ENCODE peak calls at places on chromosomes 4 and X, in seven cellular contexts. One of them, this sample, is unnamed.

GRCh38 chrX:56429581-56429980 is 133.8 kb upstream of the UBQLN2 start:
- DNase-seq in thoracic aorta: no peak
- DNase-seq in Caco-2: no peak
- DNase-seq in BJ: no peak
- DNase-seq in GM06990: no peak
- DNase-seq in body of pancreas: no peak
- DNase-seq in CD8-positive, alpha-beta T cell: no peak
- DNase-seq in this sample: no peak

GRCh38 chr4:88158038-88158359 is 440 bp downstream of the ABCG2 start:
- DNase-seq in thoracic aorta: no peak
- DNase-seq in Caco-2: no peak
- DNase-seq in BJ: no peak
- DNase-seq in GM06990: no peak
- DNase-seq in body of pancreas: no peak
- DNase-seq in CD8-positive, alpha-beta T cell: no peak
- DNase-seq in this sample: no peak

GRCh38 chr4:113375964-113376666 is 326.7 kb downstream of the ANK2 start:
- DNase-seq in thoracic aorta: no peak
- DNase-seq in Caco-2: no peak
- DNase-seq in BJ: no peak
- DNase-seq in GM06990: no peak
- DNase-seq in body of pancreas: no peak
- DNase-seq in CD8-positive, alpha-beta T cell: no peak
- DNase-seq in this sample: no peak

GRCh38 chrX:56726609-56727008 is 2.4 kb upstream of the NBDY start:
- DNase-seq in thoracic aorta: no peak
- DNase-seq in Caco-2: peak; percentile 29
- DNase-seq in BJ: no peak
- DNase-seq in GM06990: no peak
- DNase-seq in body of pancreas: peak; percentile 23
- DNase-seq in CD8-positive, alpha-beta T cell: no peak
- DNase-seq in this sample: peak; percentile 14

GRCh38 chrX:81261576-81261975 is 59.7 kb downstream of the SH3BGRL start:
- DNase-seq in thoracic aorta: no peak
- DNase-seq in Caco-2: no peak
- DNase-seq in BJ: no peak
- DNase-seq in GM06990: no peak
- DNase-seq in body of pancreas: no peak
- DNase-seq in CD8-positive, alpha-beta T cell: no peak
- DNase-seq in this sample: no peak

GRCh38 chrX:111262086-111262485 is 8.2 kb downstream of the CAPN6 start:
- DNase-seq in thoracic aorta: no peak
- DNase-seq in Caco-2: no peak
- DNase-seq in BJ: peak; percentile 0
- DNase-seq in GM06990: no peak
- DNase-seq in body of pancreas: no peak
- DNase-seq in CD8-positive, alpha-beta T cell: no peak
- DNase-seq in this sample: no peak

GRCh38 chr4:134215636-134216340 is 14.2 kb upstream of the PABPC4L start:
- DNase-seq in thoracic aorta: no peak
- DNase-seq in Caco-2: no peak
- DNase-seq in BJ: no peak
- DNase-seq in GM06990: no peak
- DNase-seq in body of pancreas: no peak
- DNase-seq in CD8-positive, alpha-beta T cell: no peak
- DNase-seq in this sample: no peak

GRCh38 chr4:141391771-141392170 is 171.1 kb downstream of the ZNF330 start:
- DNase-seq in thoracic aorta: no peak
- DNase-seq in Caco-2: no peak
- DNase-seq in BJ: no peak
- DNase-seq in GM06990: no peak
- DNase-seq in body of pancreas: no peak
- DNase-seq in CD8-positive, alpha-beta T cell: no peak
- DNase-seq in this sample: no peak

GRCh38 chr4:79700356-79700755 is 292.3 kb upstream of the GK2 start:
- DNase-seq in thoracic aorta: no peak
- DNase-seq in Caco-2: no peak
- DNase-seq in BJ: no peak
- DNase-seq in GM06990: no peak
- DNase-seq in body of pancreas: no peak
- DNase-seq in CD8-positive, alpha-beta T cell: no peak
- DNase-seq in this sample: no peak

GRCh38 chr4:76896731-76897521 is 1.0 kb downstream of the SOWAHB start:
- DNase-seq in thoracic aorta: no peak
- DNase-seq in Caco-2: peak; percentile 66
- DNase-seq in BJ: no peak
- DNase-seq in GM06990: peak; percentile 26
- DNase-seq in body of pancreas: peak; percentile 64
- DNase-seq in CD8-positive, alpha-beta T cell: no peak
- DNase-seq in this sample: peak; percentile 52

DNA sequence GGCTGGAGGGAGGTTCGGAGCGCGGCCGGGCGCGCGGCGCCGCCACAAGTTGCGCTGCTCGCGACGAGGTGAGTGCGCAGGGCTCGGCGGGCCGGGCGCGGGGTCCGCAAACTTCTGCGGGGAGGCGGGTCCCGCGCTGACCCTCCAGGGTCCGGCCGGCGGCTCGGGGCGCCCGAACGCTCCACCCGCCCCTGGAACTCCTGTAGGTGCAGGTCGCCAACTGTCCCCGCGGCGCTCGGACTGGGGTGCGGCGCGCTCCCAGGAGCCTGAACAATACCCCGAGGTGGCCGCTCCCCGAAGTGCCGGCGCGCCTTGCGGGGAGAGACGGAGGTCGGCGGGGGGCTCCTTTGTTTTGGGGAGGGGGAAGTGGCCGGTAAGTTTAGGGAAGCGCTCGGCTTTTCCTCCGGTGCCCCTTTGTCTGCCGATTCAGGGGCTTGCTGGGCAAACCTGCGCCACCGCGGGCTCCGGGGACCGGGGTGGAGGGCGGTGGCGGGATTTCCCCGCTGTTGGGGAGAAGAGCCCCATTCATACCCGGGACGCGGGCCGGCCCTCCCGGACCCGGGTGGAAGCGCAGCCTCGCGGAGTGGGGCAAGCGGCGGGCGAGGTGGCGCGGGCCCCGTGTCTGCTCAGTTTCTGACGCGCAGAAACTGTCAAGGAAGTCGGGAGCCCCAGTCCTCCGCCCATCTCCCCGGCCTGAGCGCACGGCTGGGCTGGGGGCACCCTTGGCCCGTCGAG is 689 bp downstream of the TBL1X start:
- DNase-seq in thoracic aorta: no peak
- DNase-seq in Caco-2: peak; percentile 12
- DNase-seq in BJ: no peak
- DNase-seq in GM06990: peak; percentile 50
- DNase-seq in body of pancreas: no peak
- DNase-seq in CD8-positive, alpha-beta T cell: no peak
- DNase-seq in this sample: peak; percentile 36
- TF ChIP-seq CTCF in thoracic aorta: peak; percentile 8
- TF ChIP-seq CTCF in Caco-2: no peak
- TF ChIP-seq CTCF in BJ: no peak
- TF ChIP-seq CTCF in GM06990: no peak
- TF ChIP-seq CTCF in body of pancreas: no peak
- TF ChIP-seq CTCF in CD8-positive, alpha-beta T cell: no peak
- TF ChIP-seq CTCF in this sample: no peak

DNA sequence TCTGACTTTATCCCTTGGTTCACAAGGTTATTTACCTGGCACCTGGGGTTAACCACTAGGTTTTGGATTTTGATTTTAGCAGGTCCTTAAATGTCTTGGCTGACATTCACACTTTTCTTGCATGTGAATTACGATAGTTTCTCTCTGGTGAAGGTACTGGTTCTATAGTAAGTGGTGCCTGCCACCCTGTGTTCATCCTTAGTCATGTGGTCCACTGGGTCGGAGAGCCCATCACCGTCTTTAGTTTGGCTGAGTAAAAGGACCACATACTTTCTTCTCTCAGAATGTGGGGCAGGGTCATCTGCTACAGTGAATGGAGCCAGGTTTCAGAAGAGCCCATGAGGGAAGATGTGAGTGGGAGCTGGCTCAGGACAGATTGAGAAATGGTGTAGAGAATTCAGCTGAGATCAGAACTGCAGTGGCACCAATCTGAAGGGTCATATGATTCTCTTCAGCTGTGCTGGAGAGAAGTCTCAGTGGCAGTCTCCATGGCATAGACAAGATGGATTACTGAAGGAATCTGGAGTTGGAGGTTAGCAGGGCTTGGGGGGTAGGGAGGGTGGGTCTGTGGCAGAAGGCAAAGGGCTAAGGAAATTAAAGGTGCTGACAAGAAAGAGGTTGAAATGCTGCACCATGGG is 310.4 kb downstream of the GPAT3 start:
- DNase-seq in thoracic aorta: no peak
- DNase-seq in Caco-2: peak; percentile 13
- DNase-seq in BJ: no peak
- DNase-seq in GM06990: no peak
- DNase-seq in body of pancreas: no peak
- DNase-seq in CD8-positive, alpha-beta T cell: no peak
- DNase-seq in this sample: no peak
- TF ChIP-seq CTCF in thoracic aorta: no peak
- TF ChIP-seq CTCF in Caco-2: no peak
- TF ChIP-seq CTCF in BJ: no peak
- TF ChIP-seq CTCF in GM06990: no peak
- TF ChIP-seq CTCF in body of pancreas: no peak
- TF ChIP-seq CTCF in CD8-positive, alpha-beta T cell: no peak
- TF ChIP-seq CTCF in this sample: no peak

GRCh38 chrX:5458300-5458699 is 770.4 kb downstream of the NLGN4X start:
- DNase-seq in thoracic aorta: no peak
- DNase-seq in Caco-2: peak; percentile 8
- DNase-seq in BJ: no peak
- DNase-seq in GM06990: no peak
- DNase-seq in body of pancreas: no peak
- DNase-seq in CD8-positive, alpha-beta T cell: no peak
- DNase-seq in this sample: no peak
- TF ChIP-seq CTCF in thoracic aorta: no peak
- TF ChIP-seq CTCF in Caco-2: no peak
- TF ChIP-seq CTCF in BJ: no peak
- TF ChIP-seq CTCF in GM06990: no peak
- TF ChIP-seq CTCF in body of pancreas: no peak
- TF ChIP-seq CTCF in CD8-positive, alpha-beta T cell: no peak
- TF ChIP-seq CTCF in this sample: no peak

DNA sequence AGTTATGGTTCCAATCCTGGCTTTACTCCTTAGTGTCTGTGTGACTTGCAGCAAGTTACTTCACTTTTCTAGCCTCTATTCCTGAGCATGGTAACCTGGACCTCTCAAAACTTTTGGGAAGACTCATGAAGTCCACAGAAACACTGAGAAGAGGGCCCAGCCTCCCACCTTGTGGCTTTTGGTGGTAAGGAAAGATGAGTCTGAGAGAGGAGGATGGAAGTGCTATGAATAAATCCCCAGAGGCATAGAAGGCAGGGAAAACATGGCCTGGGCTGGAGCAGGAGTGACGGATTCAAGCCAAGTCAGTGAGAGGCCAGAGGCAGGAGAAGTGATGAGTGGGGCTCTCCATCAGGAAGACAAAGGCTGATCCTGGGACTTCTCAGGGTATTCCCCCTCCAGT is 10.9 kb upstream of the MAGEA4 start:
- DNase-seq in thoracic aorta: no peak
- DNase-seq in Caco-2: no peak
- DNase-seq in BJ: no peak
- DNase-seq in GM06990: no peak
- DNase-seq in body of pancreas: no peak
- DNase-seq in CD8-positive, alpha-beta T cell: no peak
- DNase-seq in this sample: no peak
- TF ChIP-seq CTCF in thoracic aorta: no peak
- TF ChIP-seq CTCF in Caco-2: no peak
- TF ChIP-seq CTCF in BJ: no peak
- TF ChIP-seq CTCF in GM06990: no peak
- TF ChIP-seq CTCF in body of pancreas: no peak
- TF ChIP-seq CTCF in CD8-positive, alpha-beta T cell: no peak
- TF ChIP-seq CTCF in this sample: no peak

DNA sequence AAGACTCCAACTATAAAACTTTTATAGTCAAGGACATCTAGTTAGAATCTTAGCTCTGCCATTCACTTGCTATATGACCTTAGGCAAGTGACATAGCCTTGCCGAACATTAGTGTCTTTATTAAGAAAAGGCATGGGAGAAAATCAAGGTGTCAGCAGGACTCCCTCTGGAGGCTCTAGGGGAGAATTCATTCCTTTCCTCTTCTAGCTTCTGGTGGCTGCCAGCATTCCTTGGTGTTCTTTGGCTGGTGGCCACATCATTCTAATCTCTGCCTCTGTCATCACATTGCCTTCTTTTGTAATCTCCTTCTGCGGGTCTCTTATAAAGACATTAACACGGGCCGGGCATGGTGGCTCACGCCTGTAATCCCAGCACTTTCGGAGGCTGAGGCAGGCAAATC is 99.8 kb downstream of the PPP1R2C start:
- DNase-seq in thoracic aorta: peak; percentile 2
- DNase-seq in Caco-2: no peak
- DNase-seq in BJ: no peak
- DNase-seq in GM06990: no peak
- DNase-seq in body of pancreas: peak; percentile 30
- DNase-seq in CD8-positive, alpha-beta T cell: no peak
- DNase-seq in this sample: no peak
- TF ChIP-seq CTCF in thoracic aorta: no peak
- TF ChIP-seq CTCF in Caco-2: no peak
- TF ChIP-seq CTCF in BJ: no peak
- TF ChIP-seq CTCF in GM06990: no peak
- TF ChIP-seq CTCF in body of pancreas: peak; percentile 38
- TF ChIP-seq CTCF in CD8-positive, alpha-beta T cell: no peak
- TF ChIP-seq CTCF in this sample: no peak

GRCh38 chrX:38220024-38220935 is at the start of gene SRPX:
- DNase-seq in thoracic aorta: no peak
- DNase-seq in Caco-2: peak; percentile 63
- DNase-seq in BJ: no peak
- DNase-seq in GM06990: peak; percentile 10
- DNase-seq in body of pancreas: no peak
- DNase-seq in CD8-positive, alpha-beta T cell: no peak
- DNase-seq in this sample: peak; percentile 23
- TF ChIP-seq CTCF in thoracic aorta: peak; percentile 16
- TF ChIP-seq CTCF in Caco-2: peak; percentile 23
- TF ChIP-seq CTCF in BJ: peak; percentile 57
- TF ChIP-seq CTCF in GM06990: peak; percentile 42
- TF ChIP-seq CTCF in body of pancreas: no peak
- TF ChIP-seq CTCF in CD8-positive, alpha-beta T cell: no peak
- TF ChIP-seq CTCF in this sample: peak; percentile 10

DNA sequence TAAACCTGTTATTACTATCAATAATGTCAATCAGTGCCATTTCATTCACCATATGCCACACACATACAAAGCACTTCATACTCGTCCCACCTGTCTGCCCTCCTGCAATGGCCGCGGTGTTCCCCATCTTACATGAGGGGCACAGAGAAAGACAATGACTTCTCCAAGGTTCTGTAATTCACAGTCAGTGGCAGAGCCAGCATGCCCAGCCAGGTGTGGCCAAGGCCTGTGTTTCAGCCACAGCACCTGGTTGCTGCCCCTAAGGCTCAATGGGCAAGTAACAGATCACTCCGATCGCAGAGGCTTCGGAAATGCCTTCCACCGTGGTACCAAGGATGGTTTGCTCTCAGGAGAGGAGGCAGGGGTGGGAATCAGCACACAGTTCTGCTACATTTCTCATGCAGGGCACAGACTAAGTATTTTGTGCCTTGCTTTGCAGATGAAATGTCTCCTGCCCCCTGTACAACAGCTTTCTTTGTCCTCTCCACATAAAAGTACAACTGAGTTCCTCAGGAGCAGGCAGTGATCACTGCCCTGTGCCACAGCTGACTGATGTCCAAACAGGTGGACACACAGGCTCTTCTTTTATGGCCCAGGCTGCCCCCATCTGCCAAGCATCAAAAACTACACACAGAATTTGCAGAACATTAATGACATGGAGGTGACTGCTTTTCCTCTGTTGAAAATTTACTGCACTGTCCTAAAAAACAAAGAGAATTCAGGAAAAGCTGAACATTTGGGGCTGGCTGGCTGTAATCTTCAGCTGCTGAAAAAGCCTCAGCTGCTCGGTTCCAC is 10.8 kb downstream of the AFAP1 start:
- DNase-seq in thoracic aorta: no peak
- DNase-seq in Caco-2: peak; percentile 20
- DNase-seq in BJ: no peak
- DNase-seq in GM06990: no peak
- DNase-seq in body of pancreas: no peak
- DNase-seq in CD8-positive, alpha-beta T cell: no peak
- DNase-seq in this sample: no peak
- TF ChIP-seq CTCF in thoracic aorta: no peak
- TF ChIP-seq CTCF in Caco-2: no peak
- TF ChIP-seq CTCF in BJ: peak; percentile 39
- TF ChIP-seq CTCF in GM06990: no peak
- TF ChIP-seq CTCF in body of pancreas: peak; percentile 7
- TF ChIP-seq CTCF in CD8-positive, alpha-beta T cell: no peak
- TF ChIP-seq CTCF in this sample: no peak